ENCODE peak calls at places on chromosomes 4 and X, in six cellular contexts. One of them, this sample, is unnamed.

GRCh38 chr4:71494539-71494938 is 155.7 kb downstream of the SLC4A4 start:
- DNase-seq in GM12878: no peak
- DNase-seq in WTC11: no peak
- DNase-seq in HCT116: no peak
- DNase-seq in HepG2: no peak
- DNase-seq in H1: no peak
- DNase-seq in this sample: no peak

GRCh38 chr4:99180367-99181169 is 36.5 kb upstream of the ADH4 start:
- DNase-seq in HepG2: no peak
- DNase-seq in H1: no peak
- DNase-seq in WTC11: no peak
- DNase-seq in GM12878: no peak
- DNase-seq in HCT116: no peak
- DNase-seq in this sample: no peak

GRCh38 chrX:33721927-33722326 is 410.2 kb downstream of the FAM47A start:
- DNase-seq in GM12878: no peak
- DNase-seq in H1: no peak
- DNase-seq in WTC11: no peak
- DNase-seq in HepG2: no peak
- DNase-seq in HCT116: no peak
- DNase-seq in this sample: no peak

GRCh38 chr4:123652501-123652900 is 255.9 kb downstream of the SPRY1 start:
- DNase-seq in WTC11: no peak
- DNase-seq in H1: no peak
- DNase-seq in GM12878: no peak
- DNase-seq in HCT116: no peak
- DNase-seq in HepG2: no peak
- DNase-seq in this sample: no peak

GRCh38 chr4:47786958-47787370 is 50.9 kb downstream of the CORIN start:
- DNase-seq in HCT116: no peak
- DNase-seq in HepG2: peak
- DNase-seq in GM12878: peak
- DNase-seq in WTC11: no peak
- DNase-seq in H1: no peak
- DNase-seq in this sample: no peak

GRCh38 chrX:134484039-134484438 is 24.1 kb downstream of the HPRT1 start:
- DNase-seq in H1: no peak
- DNase-seq in HCT116: peak
- DNase-seq in HepG2: peak
- DNase-seq in GM12878: no peak
- DNase-seq in WTC11: no peak
- DNase-seq in this sample: peak

GRCh38 chr4:165207016-165207430 is 338 bp upstream of the KLHL2 start:
- DNase-seq in GM12878: no peak
- DNase-seq in HepG2: no peak
- DNase-seq in WTC11: no peak
- DNase-seq in HCT116: no peak
- DNase-seq in H1: no peak
- DNase-seq in this sample: no peak

GRCh38 chr4:151169223-151169622 is 69.8 kb downstream of the RPS3A start:
- DNase-seq in HCT116: no peak
- DNase-seq in H1: no peak
- DNase-seq in HepG2: no peak
- DNase-seq in WTC11: no peak
- DNase-seq in GM12878: no peak
- DNase-seq in this sample: no peak

GRCh38 chr4:108361886-108362285 is 193.2 kb upstream of the LEF1 start:
- DNase-seq in H1: no peak
- DNase-seq in WTC11: no peak
- DNase-seq in HCT116: no peak
- DNase-seq in GM12878: no peak
- DNase-seq in HepG2: no peak
- DNase-seq in this sample: no peak

GRCh38 chr4:162650166-162650565 is 486.4 kb upstream of the FSTL5 start:
- DNase-seq in H1: no peak
- DNase-seq in WTC11: no peak
- DNase-seq in GM12878: no peak
- DNase-seq in HCT116: no peak
- DNase-seq in HepG2: no peak
- DNase-seq in this sample: no peak

GRCh38 chr4:78121338-78121904 is 64.3 kb downstream of the FRAS1 start:
- DNase-seq in GM12878: no peak
- DNase-seq in HCT116: no peak
- DNase-seq in WTC11: no peak
- DNase-seq in HepG2: no peak
- DNase-seq in H1: no peak
- DNase-seq in this sample: no peak

GRCh38 chrX:21735753-21736127 is 22.2 kb downstream of the SMPX start:
- DNase-seq in HepG2: no peak
- DNase-seq in WTC11: no peak
- DNase-seq in GM12878: no peak
- DNase-seq in H1: no peak
- DNase-seq in HCT116: no peak
- DNase-seq in this sample: no peak

GRCh38 chr4:55398966-55399365 is 3.2 kb downstream of the TMEM165 start:
- DNase-seq in HepG2: peak
- DNase-seq in GM12878: no peak
- DNase-seq in H1: no peak
- DNase-seq in HCT116: no peak
- DNase-seq in WTC11: no peak
- DNase-seq in this sample: no peak

GRCh38 chr4:169080970-169081369 is 70.9 kb upstream of the CBR4 start:
- DNase-seq in HCT116: no peak
- DNase-seq in WTC11: no peak
- DNase-seq in H1: no peak
- DNase-seq in GM12878: no peak
- DNase-seq in HepG2: no peak
- DNase-seq in this sample: no peak

GRCh38 chr4:156237192-156237591 is 283.5 kb upstream of the CTSO start:
- DNase-seq in H1: no peak
- DNase-seq in GM12878: no peak
- DNase-seq in WTC11: no peak
- DNase-seq in HCT116: no peak
- DNase-seq in HepG2: no peak
- DNase-seq in this sample: no peak

GRCh38 chr4:138222041-138222440 is 20.1 kb downstream of the SLC7A11 start:
- DNase-seq in H1: no peak
- DNase-seq in HepG2: no peak
- DNase-seq in WTC11: no peak
- DNase-seq in GM12878: no peak
- DNase-seq in HCT116: no peak
- DNase-seq in this sample: peak

GRCh38 chr4:96525901-96526300 is 686.0 kb downstream of the PDHA2 start:
- DNase-seq in GM12878: no peak
- DNase-seq in H1: no peak
- DNase-seq in WTC11: no peak
- DNase-seq in HepG2: no peak
- DNase-seq in HCT116: no peak
- DNase-seq in this sample: no peak

GRCh38 chr4:6268650-6269399 is 825 bp upstream of the WFS1 start:
- DNase-seq in H1: no peak
- DNase-seq in GM12878: no peak
- DNase-seq in WTC11: no peak
- DNase-seq in HepG2: no peak
- DNase-seq in HCT116: no peak
- DNase-seq in this sample: no peak

GRCh38 chr4:179071120-179071519 is 1628.9 kb upstream of the AGA start:
- DNase-seq in GM12878: no peak
- DNase-seq in HCT116: no peak
- DNase-seq in HepG2: no peak
- DNase-seq in WTC11: no peak
- DNase-seq in H1: no peak
- DNase-seq in this sample: no peak

GRCh38 chr4:74640111-74640903 is 154.0 kb downstream of the BTC start:
- DNase-seq in HepG2: no peak
- DNase-seq in WTC11: no peak
- DNase-seq in H1: no peak
- DNase-seq in HCT116: no peak
- DNase-seq in GM12878: no peak
- DNase-seq in this sample: no peak

GRCh38 chrX:22526339-22526738 is 253.6 kb downstream of the CBLL2 start:
- DNase-seq in H1: no peak
- DNase-seq in GM12878: peak
- DNase-seq in WTC11: no peak
- DNase-seq in HepG2: no peak
- DNase-seq in HCT116: peak
- DNase-seq in this sample: no peak

GRCh38 chr4:89283226-89283974 is 24.2 kb downstream of the GPRIN3 start:
- DNase-seq in GM12878: no peak
- DNase-seq in WTC11: no peak
- DNase-seq in HepG2: peak
- DNase-seq in HCT116: no peak
- DNase-seq in H1: no peak
- DNase-seq in this sample: no peak

GRCh38 chrX:20432746-20433374 is 166.2 kb upstream of the RPS6KA3 start:
- DNase-seq in WTC11: no peak
- DNase-seq in GM12878: no peak
- DNase-seq in H1: no peak
- DNase-seq in HCT116: no peak
- DNase-seq in HepG2: peak
- DNase-seq in this sample: no peak

GRCh38 chr4:21507439-21507838 is 441.1 kb downstream of the KCNIP4 start:
- DNase-seq in WTC11: no peak
- DNase-seq in HepG2: peak
- DNase-seq in GM12878: no peak
- DNase-seq in HCT116: no peak
- DNase-seq in H1: no peak
- DNase-seq in this sample: peak

GRCh38 chrX:136577562-136577961 is 45.5 kb downstream of the VGLL1 start:
- DNase-seq in HepG2: peak
- DNase-seq in HCT116: peak
- DNase-seq in WTC11: peak
- DNase-seq in GM12878: no peak
- DNase-seq in H1: no peak
- DNase-seq in this sample: peak

DNA sequence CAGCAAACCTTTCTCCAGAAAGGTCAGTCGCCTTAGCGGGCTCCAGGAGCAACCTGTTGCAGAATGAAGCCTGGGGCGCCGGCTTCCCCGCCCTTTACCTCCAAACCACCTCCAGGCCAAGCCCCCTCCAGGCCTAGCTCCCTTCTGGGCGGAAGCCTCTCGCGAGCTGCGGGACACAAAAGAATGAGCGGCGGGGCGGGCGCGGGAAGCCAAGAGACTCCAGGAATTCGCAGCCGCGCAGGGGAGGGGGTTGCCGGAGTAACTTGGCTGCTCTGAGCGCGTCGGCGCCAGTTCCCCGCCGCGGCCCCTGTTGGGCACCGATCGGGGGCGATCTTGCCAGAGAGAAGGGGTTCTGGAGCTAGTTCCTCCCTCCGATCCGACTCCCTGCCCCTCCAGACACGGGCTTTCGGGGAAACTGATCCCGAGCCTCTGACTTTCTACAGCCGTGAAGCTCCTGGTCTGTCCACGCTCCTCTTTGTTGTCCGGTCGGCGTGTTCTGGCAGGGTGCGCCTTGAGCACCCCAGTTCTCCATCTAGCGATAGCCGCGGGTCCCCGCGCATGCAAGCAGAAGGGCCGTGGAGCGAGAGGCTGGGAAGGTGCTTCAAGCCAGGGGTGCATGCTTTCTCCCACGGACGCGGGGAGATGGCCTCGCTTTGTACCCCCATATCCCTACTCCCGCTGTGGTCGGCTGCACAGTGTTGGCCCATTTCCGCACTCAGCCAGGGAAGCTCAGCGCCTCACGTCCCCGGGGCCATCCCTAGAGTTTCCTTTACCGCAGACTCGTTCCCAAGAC is 1.2 kb downstream of the PROM1 start:
- DNase-seq in HCT116: no peak
- DNase-seq in H1: peak
- DNase-seq in HepG2: peak
- DNase-seq in WTC11: peak
- DNase-seq in GM12878: no peak
- DNase-seq in this sample: peak
- TF ChIP-seq SP1 in HCT116: no peak
- TF ChIP-seq SP1 in H1: peak
- TF ChIP-seq SP1 in HepG2: no peak
- TF ChIP-seq SP1 in WTC11: peak
- TF ChIP-seq SP1 in GM12878: no peak
- TF ChIP-seq SP1 in this sample: no peak

DNA sequence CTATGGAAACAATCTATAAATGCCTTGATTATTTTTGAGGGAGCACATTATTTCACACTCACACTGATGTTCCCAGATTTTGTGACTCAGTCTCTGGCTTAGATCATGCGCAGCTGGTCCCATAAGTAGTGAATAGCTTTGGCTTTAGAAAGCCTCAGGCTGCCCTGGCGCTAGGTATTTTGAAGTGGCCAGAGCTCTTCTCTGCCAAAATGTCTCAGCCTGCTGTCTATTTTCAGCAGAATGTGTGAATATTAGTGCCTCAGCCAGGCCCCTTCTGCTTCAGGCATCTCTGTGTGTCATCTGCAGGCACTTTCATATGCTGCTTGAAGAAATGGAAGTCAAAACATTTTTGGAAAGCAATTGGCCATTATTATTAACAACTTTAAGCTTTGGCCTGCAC is 931.0 kb upstream of the INTU start:
- DNase-seq in HCT116: no peak
- DNase-seq in GM12878: no peak
- DNase-seq in WTC11: no peak
- DNase-seq in H1: no peak
- DNase-seq in HepG2: no peak
- DNase-seq in this sample: no peak
- TF ChIP-seq SP1 in HCT116: no peak
- TF ChIP-seq SP1 in GM12878: no peak
- TF ChIP-seq SP1 in WTC11: no peak
- TF ChIP-seq SP1 in H1: no peak
- TF ChIP-seq SP1 in HepG2: no peak
- TF ChIP-seq SP1 in this sample: no peak

DNA sequence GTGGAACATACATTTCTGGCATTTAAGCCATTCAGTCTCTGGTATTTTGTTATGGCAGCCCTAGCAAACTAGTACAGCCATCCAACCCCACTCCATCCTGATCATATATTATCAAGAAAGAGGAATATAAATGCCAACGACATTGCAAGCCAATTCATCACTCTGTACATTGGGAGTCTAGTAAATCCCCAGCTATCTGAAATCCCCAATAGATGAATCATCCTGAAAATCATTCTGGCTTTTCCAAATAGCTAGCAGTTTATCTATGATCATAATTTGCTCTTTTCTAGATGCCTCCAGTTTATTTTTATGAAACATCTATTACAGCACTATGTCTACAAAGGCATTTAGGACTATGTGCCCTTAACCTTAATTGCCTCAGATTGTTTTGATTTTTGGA is 41.1 kb downstream of the FRMD7 start:
- DNase-seq in GM12878: no peak
- DNase-seq in HepG2: no peak
- DNase-seq in HCT116: no peak
- DNase-seq in WTC11: no peak
- DNase-seq in H1: no peak
- DNase-seq in this sample: no peak
- TF ChIP-seq SP1 in GM12878: no peak
- TF ChIP-seq SP1 in HepG2: no peak
- TF ChIP-seq SP1 in HCT116: no peak
- TF ChIP-seq SP1 in WTC11: no peak
- TF ChIP-seq SP1 in H1: no peak
- TF ChIP-seq SP1 in this sample: no peak

DNA sequence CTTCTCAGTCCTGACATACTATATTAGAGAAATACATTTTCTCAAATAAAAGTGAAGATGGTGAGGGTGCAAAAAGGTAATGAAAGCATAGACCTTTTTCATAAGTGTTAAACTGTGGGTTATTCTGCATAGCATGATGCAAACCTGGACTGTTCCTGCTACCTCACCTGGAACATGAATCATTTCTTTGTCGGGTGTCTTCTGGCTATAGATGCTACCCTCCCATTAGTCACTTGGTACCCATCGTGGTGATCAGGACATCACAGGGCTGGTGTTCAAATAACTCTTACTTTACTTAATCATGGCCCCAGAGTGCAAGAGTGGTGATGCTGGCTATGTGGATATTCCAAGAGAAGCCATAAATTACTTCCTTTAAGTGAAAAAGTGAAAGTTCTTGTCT is 264.7 kb upstream of the AGA start:
- DNase-seq in WTC11: no peak
- DNase-seq in HepG2: no peak
- DNase-seq in GM12878: no peak
- DNase-seq in HCT116: no peak
- DNase-seq in H1: no peak
- DNase-seq in this sample: no peak
- TF ChIP-seq SP1 in WTC11: no peak
- TF ChIP-seq SP1 in HepG2: no peak
- TF ChIP-seq SP1 in GM12878: no peak
- TF ChIP-seq SP1 in HCT116: no peak
- TF ChIP-seq SP1 in H1: no peak
- TF ChIP-seq SP1 in this sample: no peak

This sample was measured in HEK293T.